ENCODE peak calls at places on chromosome 6, in nine cellular contexts. One of them, this sample, is unnamed.

GRCh38 chr6:127131772-127132171 is 13.3 kb downstream of the RSPO3 start:
- DNase-seq in natural killer cell treated with Interleukin-12 subunit alpha and Interleukin-12 subunit beta and Interleukin-15 and Interleukin-18, amount 100 ng/mL, for 72 hours: no peak
- DNase-seq in AG09319: no peak
- DNase-seq in T follicular helper cell: no peak
- DNase-seq in AG08395: no peak
- DNase-seq in AG08396: no peak
- DNase-seq in choroid plexus epithelial cell: no peak
- DNase-seq in HepG2: no peak
- DNase-seq in GM23338: no peak
- DNase-seq in this sample: no peak

GRCh38 chr6:2580996-2581395 is 169.7 kb downstream of the MYLK4 start:
- DNase-seq in AG09319: no peak
- DNase-seq in GM23338: no peak
- DNase-seq in HepG2: no peak
- DNase-seq in AG08396: no peak
- DNase-seq in choroid plexus epithelial cell: no peak
- DNase-seq in natural killer cell treated with Interleukin-12 subunit alpha and Interleukin-12 subunit beta and Interleukin-15 and Interleukin-18, amount 100 ng/mL, for 72 hours: no peak
- DNase-seq in T follicular helper cell: no peak
- DNase-seq in AG08395: no peak
- DNase-seq in this sample: no peak

GRCh38 chr6:139468178-139468577 is 93.7 kb upstream of the CITED2 start:
- DNase-seq in choroid plexus epithelial cell: no peak
- DNase-seq in AG08395: no peak
- DNase-seq in AG09319: no peak
- DNase-seq in HepG2: no peak
- DNase-seq in T follicular helper cell: no peak
- DNase-seq in AG08396: no peak
- DNase-seq in natural killer cell treated with Interleukin-12 subunit alpha and Interleukin-12 subunit beta and Interleukin-15 and Interleukin-18, amount 100 ng/mL, for 72 hours: no peak
- DNase-seq in GM23338: no peak
- DNase-seq in this sample: no peak

GRCh38 chr6:20334334-20334733 is 67.3 kb upstream of the E2F3 start:
- DNase-seq in AG09319: no peak
- DNase-seq in GM23338: peak
- DNase-seq in choroid plexus epithelial cell: no peak
- DNase-seq in AG08395: no peak
- DNase-seq in T follicular helper cell: no peak
- DNase-seq in natural killer cell treated with Interleukin-12 subunit alpha and Interleukin-12 subunit beta and Interleukin-15 and Interleukin-18, amount 100 ng/mL, for 72 hours: no peak
- DNase-seq in HepG2: no peak
- DNase-seq in AG08396: no peak
- DNase-seq in this sample: peak

GRCh38 chr6:45314146-45314545 is 14.0 kb upstream of the RUNX2 start:
- DNase-seq in GM23338: peak
- DNase-seq in choroid plexus epithelial cell: no peak
- DNase-seq in AG09319: no peak
- DNase-seq in T follicular helper cell: no peak
- DNase-seq in HepG2: no peak
- DNase-seq in natural killer cell treated with Interleukin-12 subunit alpha and Interleukin-12 subunit beta and Interleukin-15 and Interleukin-18, amount 100 ng/mL, for 72 hours: no peak
- DNase-seq in AG08395: no peak
- DNase-seq in AG08396: no peak
- DNase-seq in this sample: no peak

GRCh38 chr6:149318581-149319286 is 1.2 kb downstream of the TAB2 start:
- DNase-seq in GM23338: peak
- DNase-seq in natural killer cell treated with Interleukin-12 subunit alpha and Interleukin-12 subunit beta and Interleukin-15 and Interleukin-18, amount 100 ng/mL, for 72 hours: no peak
- DNase-seq in AG08396: no peak
- DNase-seq in AG09319: no peak
- DNase-seq in AG08395: no peak
- DNase-seq in HepG2: peak
- DNase-seq in T follicular helper cell: no peak
- DNase-seq in choroid plexus epithelial cell: no peak
- DNase-seq in this sample: no peak

GRCh38 chr6:46491789-46492547 is 719 bp upstream of the RCAN2 start:
- DNase-seq in AG09319: no peak
- DNase-seq in GM23338: peak
- DNase-seq in HepG2: peak
- DNase-seq in choroid plexus epithelial cell: peak
- DNase-seq in AG08395: peak
- DNase-seq in natural killer cell treated with Interleukin-12 subunit alpha and Interleukin-12 subunit beta and Interleukin-15 and Interleukin-18, amount 100 ng/mL, for 72 hours: no peak
- DNase-seq in AG08396: peak
- DNase-seq in T follicular helper cell: no peak
- DNase-seq in this sample: no peak

GRCh38 chr6:43378631-43379030 is 9.2 kb upstream of the ZNF318 start:
- DNase-seq in GM23338: no peak
- DNase-seq in T follicular helper cell: no peak
- DNase-seq in AG09319: no peak
- DNase-seq in AG08395: no peak
- DNase-seq in natural killer cell treated with Interleukin-12 subunit alpha and Interleukin-12 subunit beta and Interleukin-15 and Interleukin-18, amount 100 ng/mL, for 72 hours: no peak
- DNase-seq in choroid plexus epithelial cell: no peak
- DNase-seq in AG08396: no peak
- DNase-seq in HepG2: no peak
- DNase-seq in this sample: no peak

GRCh38 chr6:35044771-35045275 is 96.3 kb downstream of the TCP11 start:
- DNase-seq in AG09319: no peak
- DNase-seq in GM23338: no peak
- DNase-seq in HepG2: no peak
- DNase-seq in AG08396: no peak
- DNase-seq in T follicular helper cell: no peak
- DNase-seq in choroid plexus epithelial cell: no peak
- DNase-seq in AG08395: peak
- DNase-seq in natural killer cell treated with Interleukin-12 subunit alpha and Interleukin-12 subunit beta and Interleukin-15 and Interleukin-18, amount 100 ng/mL, for 72 hours: no peak
- DNase-seq in this sample: no peak

GRCh38 chr6:72715119-72715518 is 93.3 kb downstream of the KCNQ5 start:
- DNase-seq in AG08395: no peak
- DNase-seq in GM23338: peak
- DNase-seq in AG09319: no peak
- DNase-seq in HepG2: no peak
- DNase-seq in natural killer cell treated with Interleukin-12 subunit alpha and Interleukin-12 subunit beta and Interleukin-15 and Interleukin-18, amount 100 ng/mL, for 72 hours: no peak
- DNase-seq in choroid plexus epithelial cell: no peak
- DNase-seq in T follicular helper cell: no peak
- DNase-seq in AG08396: no peak
- DNase-seq in this sample: no peak

GRCh38 chr6:153070756-153071155 is 60.3 kb downstream of the RGS17 start:
- DNase-seq in choroid plexus epithelial cell: no peak
- DNase-seq in HepG2: no peak
- DNase-seq in AG08395: no peak
- DNase-seq in T follicular helper cell: no peak
- DNase-seq in AG09319: no peak
- DNase-seq in AG08396: no peak
- DNase-seq in GM23338: no peak
- DNase-seq in natural killer cell treated with Interleukin-12 subunit alpha and Interleukin-12 subunit beta and Interleukin-15 and Interleukin-18, amount 100 ng/mL, for 72 hours: no peak
- DNase-seq in this sample: no peak

GRCh38 chr6:10542135-10542689 is 21.1 kb downstream of the GCNT2 start:
- DNase-seq in HepG2: no peak
- DNase-seq in AG09319: no peak
- DNase-seq in T follicular helper cell: no peak
- DNase-seq in natural killer cell treated with Interleukin-12 subunit alpha and Interleukin-12 subunit beta and Interleukin-15 and Interleukin-18, amount 100 ng/mL, for 72 hours: no peak
- DNase-seq in AG08395: no peak
- DNase-seq in GM23338: no peak
- DNase-seq in AG08396: no peak
- DNase-seq in choroid plexus epithelial cell: no peak
- DNase-seq in this sample: no peak

GRCh38 chr6:138030872-138031271 is 76.3 kb downstream of the PERP start:
- DNase-seq in AG08396: no peak
- DNase-seq in AG09319: no peak
- DNase-seq in choroid plexus epithelial cell: no peak
- DNase-seq in HepG2: no peak
- DNase-seq in T follicular helper cell: no peak
- DNase-seq in natural killer cell treated with Interleukin-12 subunit alpha and Interleukin-12 subunit beta and Interleukin-15 and Interleukin-18, amount 100 ng/mL, for 72 hours: no peak
- DNase-seq in AG08395: no peak
- DNase-seq in GM23338: no peak
- DNase-seq in this sample: no peak

GRCh38 chr6:138509371-138509770 is 10.1 kb upstream of the NHSL1 start:
- DNase-seq in AG08396: peak
- DNase-seq in AG09319: no peak
- DNase-seq in T follicular helper cell: peak
- DNase-seq in HepG2: peak
- DNase-seq in AG08395: peak
- DNase-seq in choroid plexus epithelial cell: peak
- DNase-seq in natural killer cell treated with Interleukin-12 subunit alpha and Interleukin-12 subunit beta and Interleukin-15 and Interleukin-18, amount 100 ng/mL, for 72 hours: no peak
- DNase-seq in GM23338: peak
- DNase-seq in this sample: no peak

GRCh38 chr6:127069659-127070279 is 48.7 kb upstream of the RSPO3 start:
- DNase-seq in AG09319: no peak
- DNase-seq in T follicular helper cell: no peak
- DNase-seq in natural killer cell treated with Interleukin-12 subunit alpha and Interleukin-12 subunit beta and Interleukin-15 and Interleukin-18, amount 100 ng/mL, for 72 hours: no peak
- DNase-seq in HepG2: peak
- DNase-seq in GM23338: peak
- DNase-seq in AG08396: peak
- DNase-seq in AG08395: peak
- DNase-seq in choroid plexus epithelial cell: peak
- DNase-seq in this sample: no peak

GRCh38 chr6:39389372-39389767 is 66.9 kb upstream of the KCNK16 start:
- DNase-seq in choroid plexus epithelial cell: peak
- DNase-seq in HepG2: no peak
- DNase-seq in AG08396: no peak
- DNase-seq in AG08395: no peak
- DNase-seq in natural killer cell treated with Interleukin-12 subunit alpha and Interleukin-12 subunit beta and Interleukin-15 and Interleukin-18, amount 100 ng/mL, for 72 hours: no peak
- DNase-seq in GM23338: peak
- DNase-seq in AG09319: no peak
- DNase-seq in T follicular helper cell: no peak
- DNase-seq in this sample: no peak

GRCh38 chr6:112304680-112305079 is 42.5 kb upstream of the RFPL4B start:
- DNase-seq in AG09319: no peak
- DNase-seq in AG08396: no peak
- DNase-seq in natural killer cell treated with Interleukin-12 subunit alpha and Interleukin-12 subunit beta and Interleukin-15 and Interleukin-18, amount 100 ng/mL, for 72 hours: no peak
- DNase-seq in T follicular helper cell: no peak
- DNase-seq in HepG2: no peak
- DNase-seq in choroid plexus epithelial cell: no peak
- DNase-seq in GM23338: no peak
- DNase-seq in AG08395: no peak
- DNase-seq in this sample: no peak

GRCh38 chr6:82277686-82278085 is 30.1 kb upstream of the IBTK start:
- DNase-seq in HepG2: no peak
- DNase-seq in AG08396: no peak
- DNase-seq in choroid plexus epithelial cell: no peak
- DNase-seq in GM23338: no peak
- DNase-seq in natural killer cell treated with Interleukin-12 subunit alpha and Interleukin-12 subunit beta and Interleukin-15 and Interleukin-18, amount 100 ng/mL, for 72 hours: no peak
- DNase-seq in AG08395: no peak
- DNase-seq in AG09319: no peak
- DNase-seq in T follicular helper cell: no peak
- DNase-seq in this sample: no peak

GRCh38 chr6:4189249-4189648 is 53.9 kb upstream of the ECI2 start:
- DNase-seq in AG09319: no peak
- DNase-seq in natural killer cell treated with Interleukin-12 subunit alpha and Interleukin-12 subunit beta and Interleukin-15 and Interleukin-18, amount 100 ng/mL, for 72 hours: no peak
- DNase-seq in choroid plexus epithelial cell: no peak
- DNase-seq in AG08396: no peak
- DNase-seq in GM23338: no peak
- DNase-seq in HepG2: no peak
- DNase-seq in AG08395: no peak
- DNase-seq in T follicular helper cell: no peak
- DNase-seq in this sample: no peak

GRCh38 chr6:119856136-119856535 is 506.6 kb upstream of the MAN1A1 start:
- DNase-seq in HepG2: no peak
- DNase-seq in choroid plexus epithelial cell: peak
- DNase-seq in AG08395: no peak
- DNase-seq in AG09319: no peak
- DNase-seq in T follicular helper cell: no peak
- DNase-seq in AG08396: no peak
- DNase-seq in natural killer cell treated with Interleukin-12 subunit alpha and Interleukin-12 subunit beta and Interleukin-15 and Interleukin-18, amount 100 ng/mL, for 72 hours: no peak
- DNase-seq in GM23338: no peak
- DNase-seq in this sample: peak